ENCODE peak calls at places on chromosomes 11 and 22, in four cellular contexts. G is SK-N-SH, D is HCT116, Y is HepG2. A is an unnamed sample. For H3K27me3, the result is how much of the 10 kb centered on the place peaks cover.

GRCh38 chr22:21043856-21044535 is 1.8 kb upstream of the LRRC74B start:
- DNase-seq in Y (no peak), G (no peak), D (no peak), A (no peak)

GRCh38 chr11:108137212-108137611 is 15.8 kb downstream of the ACAT1 start:
- DNase-seq in G (no peak), D (no peak), Y (no peak), A (no peak)

GRCh38 chr11:72576196-72576595 is 98.0 kb downstream of the PDE2A start:
- DNase-seq in Y (no peak), G (no peak), D (no peak), A (no peak)

GRCh38 chr11:61609000-61609969 is 28.4 kb upstream of the SYT7 start:
- DNase-seq in Y (peak), G (no peak), D (no peak), A (no peak)

GRCh38 chr11:99687320-99687719 is 666.6 kb downstream of the CNTN5 start:
- DNase-seq in Y (no peak), G (no peak), D (no peak), A (no peak)

GRCh38 chr11:86473991-86474833 is 99.5 kb downstream of the CCDC81 start:
- DNase-seq in D (no peak), G (no peak), Y (no peak), A (no peak)

GRCh38 chr11:19161651-19162050 is 40.1 kb downstream of the CSRP3 start:
- DNase-seq in Y (no peak), D (no peak), G (no peak), A (no peak)

GRCh38 chr11:118396097-118396501 is 5.3 kb upstream of the ATP5MG start:
- DNase-seq in G (no peak), Y (no peak), D (no peak), A (no peak)

GRCh38 chr22:27416553-27417427 is 384.8 kb downstream of the MN1 start:
- DNase-seq in G (peak), Y (no peak), D (no peak), A (no peak)

GRCh38 chr22:37905534-37906363 is at the start of gene MICALL1:
- DNase-seq in D (no peak), Y (no peak), G (peak), A (no peak)

GRCh38 chr22:43946391-43946680 is 8.9 kb upstream of the SAMM50 start:
- DNase-seq in Y (no peak), D (no peak), G (peak), A (no peak)

GRCh38 chr22:50576806-50577696 is 1.2 kb downstream of the CPT1B start:
- DNase-seq in G (no peak), Y (no peak), D (no peak), A (no peak)

GRCh38 chr22:37930270-37930951 is 23.0 kb downstream of the C22orf23 start:
- DNase-seq in G (peak), Y (no peak), D (no peak), A (no peak)

GRCh38 chr11:11374358-11375148 is 21.5 kb upstream of the CSNK2A3 start:
- DNase-seq in Y (no peak), D (no peak), G (no peak), A (no peak)
- TF ChIP-seq REST in Y (no peak), D (no peak), G (no peak), A (no peak)

GRCh38 chr11:134278356-134278755 is 2.2 kb downstream of the GLB1L3 start:
- DNase-seq in D (no peak), G (no peak), Y (no peak), A (no peak)
- H3K27me3 ChIP-seq in D (under half), G (under half), Y (under half), A (under half)

GRCh38 chr11:2686360-2687222 is 13.2 kb downstream of the KCNQ1OT1 start:
- DNase-seq in G (no peak), D (no peak), Y (no peak), A (no peak)
- TF ChIP-seq SIN3A in G (no peak), D (no peak), Y (no peak), A (no peak)

GRCh38 chr11:110065189-110065588 is 28.0 kb upstream of the ZC3H12C start:
- DNase-seq in Y (no peak), G (no peak), D (no peak), A (no peak)
- TF ChIP-seq REST in Y (no peak), G (no peak), D (no peak), A (no peak)

DNA sequence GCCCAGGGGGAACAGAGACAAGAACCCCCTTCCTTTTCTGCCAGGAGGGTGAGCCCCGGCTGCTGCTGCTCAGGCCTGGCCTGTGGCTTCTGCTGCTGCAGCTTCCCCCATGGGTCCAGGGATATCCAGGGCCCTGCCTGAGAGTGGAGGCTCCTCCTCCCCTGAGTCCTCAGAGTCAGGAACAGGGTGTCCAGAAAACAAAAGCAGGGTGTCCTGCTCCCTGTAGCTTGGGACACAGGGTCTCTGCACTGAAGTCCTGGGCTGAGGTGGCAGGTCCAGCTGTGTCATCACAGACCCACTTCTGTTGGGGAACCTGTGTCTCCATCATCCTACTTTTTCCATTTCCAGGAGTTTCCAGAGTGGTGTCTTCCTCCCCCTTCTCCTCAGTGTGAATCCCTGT is 76.1 kb downstream of the ZNF280B start:
- DNase-seq in Y (no peak), G (no peak), D (no peak), A (no peak)
- H3K27me3 ChIP-seq in Y (under half), G (under half), D (under half), A (under half)

DNA sequence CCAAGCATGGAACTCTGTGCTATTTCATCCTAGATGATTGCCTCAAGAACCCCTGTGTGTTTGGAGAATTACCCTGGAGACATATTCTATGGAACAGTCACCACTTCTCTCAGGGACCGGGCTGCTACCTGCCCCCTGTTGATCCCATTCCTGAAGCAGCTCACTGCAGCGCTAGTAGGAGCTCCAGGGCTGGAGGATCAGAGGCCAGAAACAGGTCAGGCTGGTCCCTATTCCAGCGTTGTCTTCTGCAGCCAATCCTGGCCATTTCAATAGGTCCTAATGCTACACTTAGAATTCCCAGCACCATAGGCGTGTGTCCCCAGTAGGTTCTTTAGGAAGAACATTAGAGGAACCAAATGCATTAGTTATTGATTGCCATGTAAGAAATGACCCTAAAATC is 48.9 kb downstream of the BTG4 start:
- DNase-seq in Y (no peak), D (no peak), G (no peak), A (no peak)
- TF ChIP-seq SIN3A in Y (no peak), D (no peak), G (no peak), A (no peak)

GRCh38 chr11:46493786-46494185 is 100.0 kb downstream of the AMBRA1 start:
- DNase-seq in D (no peak), G (no peak), Y (no peak), A (no peak)

GRCh38 chr11:46491661-46492331 is 100.2 kb upstream of the CHRM4 start:
- DNase-seq in Y (no peak), D (no peak), G (no peak), A (no peak)

GRCh38 chr11:46489668-46490560 is 98.3 kb upstream of the CHRM4 start:
- DNase-seq in G (peak), Y (peak), D (peak), A (peak)

GRCh38 chr11:46492540-46492939 is 101.0 kb upstream of the CHRM4 start:
- DNase-seq in Y (no peak), D (no peak), G (no peak), A (no peak)

GRCh38 chr11:46490576-46491100 is 99.1 kb upstream of the CHRM4 start:
- DNase-seq in G (no peak), D (no peak), Y (no peak), A (no peak)
- TF ChIP-seq REST in G (no peak), D (no peak), Y (no peak), A (no peak)

DNA sequence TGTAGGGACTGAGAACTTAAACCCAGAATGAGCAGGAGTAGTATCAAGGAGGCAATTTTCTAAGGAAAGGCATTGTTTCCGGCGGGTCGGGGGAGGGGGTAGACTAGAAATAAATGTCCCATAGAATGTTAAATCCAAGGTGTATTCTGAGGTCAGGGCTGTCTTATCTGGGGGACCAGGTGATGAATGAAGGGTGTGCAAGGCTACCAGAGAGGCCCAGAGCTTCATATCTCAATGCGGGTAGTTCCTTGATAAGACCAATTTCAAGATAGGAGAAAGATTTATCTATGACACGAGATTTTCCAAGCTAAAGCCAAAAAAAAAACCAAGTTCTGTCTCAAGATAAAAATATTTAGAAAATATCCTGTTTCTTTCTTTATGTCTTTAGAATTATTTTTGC is 8.3 kb upstream of the RCE1 start:
- DNase-seq in G (no peak), Y (no peak), D (no peak), A (no peak)
- H3K27me3 ChIP-seq in G (under half), Y (under half), D (under half), A (under half)

A was measured in Panc1.